ENCODE peak calls at places on chromosome 15, in five cellular contexts. I is heart right ventricle, K is NCI-H1417 treated with DMSO at 0.1 percent for 48 hours, W is lower lobe of right lung, D is neural crest cell. L is an unnamed sample.

GRCh38 chr15:75195122-75195765 is 6.4 kb upstream of the C15orf39 start:
- DNase-seq in K (peak; percentile 96), I (peak; percentile 63), D (peak; percentile 46), W (no peak), L (no peak)

GRCh38 chr15:74664028-74664616 is 31.7 kb downstream of the EDC3 start:
- DNase-seq in K (no peak), W (peak; percentile 74), D (no peak), I (peak; percentile 23), L (no peak)

GRCh38 chr15:93051236-93052089 is 37.5 kb downstream of the RGMA start:
- DNase-seq in I (no peak), W (no peak), D (no peak), K (no peak), L (no peak)

GRCh38 chr15:34708422-34708821 is 46.4 kb downstream of the GJD2 start:
- DNase-seq in W (no peak), D (no peak), I (no peak), K (peak; percentile 24), L (no peak)

GRCh38 chr15:85568261-85568808 is 187.9 kb downstream of the AKAP13 start:
- DNase-seq in D (no peak), I (no peak), W (no peak), K (no peak), L (no peak)

GRCh38 chr15:69751575-69751974 is 299.0 kb downstream of the RPLP1 start:
- DNase-seq in D (no peak), W (no peak), I (no peak), K (no peak), L (no peak)

GRCh38 chr15:79978694-79979519 is 7.9 kb upstream of the BCL2A1 start:
- DNase-seq in D (no peak), W (no peak), K (no peak), I (no peak), L (peak; percentile 77)

GRCh38 chr15:69164807-69165636 is 4.6 kb downstream of the GLCE start:
- DNase-seq in W (no peak), D (no peak), K (no peak), I (no peak), L (no peak)

GRCh38 chr15:65331811-65332210 is 27.3 kb downstream of the RNU5B-1 start:
- DNase-seq in K (no peak), D (no peak), W (no peak), I (no peak), L (no peak)

GRCh38 chr15:20280933-20281463 is 260.6 kb downstream of the GOLGA6L6 start:
- DNase-seq in W (no peak), D (no peak), I (no peak), K (no peak), L (no peak)

GRCh38 chr15:58539548-58539947 is 107.8 kb downstream of the LIPC start:
- DNase-seq in I (no peak), K (no peak), W (no peak), D (no peak), L (no peak)

GRCh38 chr15:26974120-26974780 is 3.3 kb downstream of the GABRG3 start:
- DNase-seq in I (no peak), D (no peak), K (no peak), W (no peak), L (no peak)

GRCh38 chr15:75727851-75728715 is 15.4 kb upstream of the CSPG4 start:
- DNase-seq in I (peak; percentile 61), W (peak; percentile 71), K (no peak), D (peak; percentile 43), L (peak; percentile 61)

L was measured in CD14-positive monocyte.